ENCODE peak calls at places on chromosome 4, in four cellular contexts. O is breast epithelium, S is testis, M is stomach. I is an unnamed sample. For H3K4me1, the result is how much of the 10 kb centered on the place peaks cover.

GRCh38 chr4:29131304-29131703 is 1588.9 kb upstream of the PCDH7 start:
- DNase-seq in O (no peak), M (no peak), S (no peak), I (no peak)

GRCh38 chr4:7393491-7394183 is 41.1 kb downstream of the PSAPL1 start:
- DNase-seq in S (no peak), M (no peak), O (peak), I (no peak)

GRCh38 chr4:110361921-110362320 is 114.0 kb upstream of the ENPEP start:
- DNase-seq in O (no peak), S (no peak), M (no peak), I (no peak)

GRCh38 chr4:180617203-180617602 is 1626.0 kb upstream of the TENM3 start:
- DNase-seq in S (no peak), O (no peak), M (no peak), I (no peak)

GRCh38 chr4:48046059-48046458 is 29.5 kb downstream of the NIPAL1 start:
- DNase-seq in S (no peak), O (no peak), M (peak), I (no peak)

GRCh38 chr4:7358100-7358735 is 76.5 kb downstream of the PSAPL1 start:
- DNase-seq in S (no peak), M (peak), O (peak), I (peak)

GRCh38 chr4:14856076-14856926 is 146.0 kb upstream of the CPEB2 start:
- DNase-seq in M (peak), S (no peak), O (peak), I (peak)

GRCh38 chr4:10063544-10064300 is 42.4 kb upstream of the SLC2A9 start:
- DNase-seq in O (peak), M (peak), S (peak), I (peak)

GRCh38 chr4:102647117-102647516 is 113.7 kb downstream of the MANBA start:
- DNase-seq in M (no peak), O (no peak), S (no peak), I (no peak)

GRCh38 chr4:184934184-184934583 is 84.1 kb upstream of the HELT start:
- DNase-seq in O (no peak), S (no peak), M (no peak), I (no peak)

GRCh38 chr4:37489697-37490096 is 196.5 kb downstream of the RELL1 start:
- DNase-seq in O (no peak), S (no peak), M (no peak), I (no peak)

GRCh38 chr4:75834095-75834771 is 68.0 kb downstream of the PPEF2 start:
- DNase-seq in S (no peak), M (no peak), O (no peak), I (no peak)

GRCh38 chr4:109418588-109418987 is 15.0 kb upstream of the SEC24B start:
- DNase-seq in S (no peak), M (no peak), O (no peak), I (no peak)

GRCh38 chr4:160091631-160092030 is 988.8 kb downstream of the RAPGEF2 start:
- DNase-seq in O (no peak), M (no peak), S (no peak), I (no peak)

GRCh38 chr4:82599336-82599735 is 37.5 kb upstream of the TMEM150C start:
- DNase-seq in M (no peak), S (no peak), O (no peak), I (no peak)

GRCh38 chr4:75037253-75037652 is 104.3 kb downstream of the PARM1 start:
- DNase-seq in M (no peak), O (no peak), S (peak), I (no peak)

GRCh38 chr4:152614337-152614736 is 65.5 kb downstream of the TMEM154 start:
- DNase-seq in M (no peak), S (no peak), O (no peak), I (peak)

GRCh38 chr4:4752576-4753401 is 106.7 kb upstream of the MSX1 start:
- DNase-seq in O (no peak), M (no peak), S (no peak), I (no peak)

GRCh38 chr4:24235609-24236008 is 345.8 kb upstream of the PPARGC1A start:
- DNase-seq in O (no peak), S (no peak), M (no peak), I (no peak)

GRCh38 chr4:121564840-121565375 is 131.9 kb downstream of the ANXA5 start:
- DNase-seq in O (no peak), S (no peak), M (no peak), I (peak)

GRCh38 chr4:17448689-17449088 is 63.2 kb downstream of the QDPR start:
- DNase-seq in O (no peak), S (no peak), M (no peak), I (no peak)

GRCh38 chr4:52202251-52202779 is 151.2 kb downstream of the SPATA18 start:
- DNase-seq in S (no peak), O (no peak), M (no peak), I (no peak)

GRCh38 chr4:94116842-94117241 is 90.8 kb upstream of the SMARCAD1 start:
- DNase-seq in S (no peak), O (no peak), M (no peak), I (no peak)

GRCh38 chr4:98659741-98660507 is 1.5 kb upstream of the TSPAN5 start:
- DNase-seq in S (no peak), M (no peak), O (no peak), I (no peak)

GRCh38 chr4:7781361-7781760 is 158.3 kb downstream of the AFAP1 start:
- DNase-seq in O (no peak), S (no peak), M (no peak), I (no peak)

GRCh38 chr4:6916587-6917444 is 7.2 kb downstream of the TBC1D14 start:
- DNase-seq in S (peak), O (peak), M (peak), I (peak)

GRCh38 chr4:106796866-106797265 is 239.2 kb downstream of the DKK2 start:
- DNase-seq in O (no peak), S (no peak), M (no peak), I (no peak)

GRCh38 chr4:132332932-132333722 is 816.0 kb upstream of the PCDH10 start:
- DNase-seq in M (no peak), S (no peak), O (no peak), I (no peak)

GRCh38 chr4:182245541-182246245 is 2.5 kb downstream of the TENM3 start:
- DNase-seq in M (no peak), O (no peak), S (no peak), I (no peak)

GRCh38 chr4:143375326-143376073 is 38.8 kb downstream of the GAB1 start:
- DNase-seq in O (no peak), M (no peak), S (peak), I (peak)
- H3K4me1 ChIP-seq in O (under half), M (under half), S (under half), I (under half)

GRCh38 chr4:114807759-114808404 is 209.3 kb downstream of the UGT8 start:
- DNase-seq in S (peak), M (peak), O (no peak), I (no peak)
- TF ChIP-seq CTCF in S (peak), M (peak), O (no peak), I (no peak)

DNA sequence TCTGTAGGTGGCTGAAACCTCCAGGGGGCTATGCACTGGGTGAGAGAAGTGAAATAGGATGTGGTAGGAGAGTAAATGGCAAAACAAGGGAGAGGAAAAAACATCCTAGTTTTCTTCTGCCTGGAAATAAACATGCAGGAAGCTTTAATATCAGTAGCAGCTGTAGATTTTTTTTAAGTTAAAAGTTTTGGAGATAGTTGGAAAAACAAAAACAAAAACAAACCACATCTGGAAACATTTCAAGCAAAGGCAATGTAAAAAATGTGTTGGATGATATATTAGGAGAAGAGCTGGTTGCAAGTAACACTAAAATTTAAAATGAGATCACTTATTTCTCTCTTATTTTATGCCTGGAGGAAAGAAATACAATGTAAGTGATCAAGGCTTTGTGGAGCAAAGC is 388.0 kb downstream of the SPRY1 start:
- DNase-seq in S (no peak), M (no peak), O (no peak), I (no peak)
- H3K27ac ChIP-seq in S (no peak), M (peak), O (peak), I (peak)

DNA sequence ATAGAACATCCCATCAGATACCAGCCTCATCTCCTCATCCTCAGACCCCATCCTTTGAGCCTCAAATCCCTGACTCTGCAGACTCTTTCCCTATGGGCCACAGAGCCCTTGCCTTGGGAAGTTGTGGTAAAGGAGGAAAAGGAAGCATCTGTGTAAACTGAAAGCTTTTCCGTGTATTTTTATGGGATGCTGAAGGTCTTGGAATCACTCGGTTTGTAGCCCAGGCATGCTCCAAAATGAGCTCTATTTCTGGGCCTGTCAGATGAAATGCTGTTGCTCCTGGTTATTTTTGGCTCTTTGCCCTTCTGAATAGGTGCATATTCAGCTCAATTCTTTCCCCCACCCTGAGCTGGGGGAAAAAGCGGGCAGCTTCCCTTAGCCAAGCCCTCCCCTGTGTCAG is 5.0 kb upstream of the SEL1L3 start:
- DNase-seq in M (no peak), O (no peak), S (no peak), I (no peak)
- H3K4me1 ChIP-seq in M (under half), O (under half), S (under half), I (under half)

I was measured in lung.